ENCODE peak calls at places on chromosome 1, in ten cellular contexts. R is CD4-positive, alpha-beta memory T cell; Y is CD8-positive, alpha-beta T cell; C is right cardiac atrium; O is colonic mucosa; W is mucosa of descending colon; I is fibroblast of mammary gland; U is astrocyte of the spinal cord; A is CD8-positive, alpha-beta memory T cell; E is cardiac muscle cell. J is an unnamed sample.

GRCh38 chr1:245765241-245766000 is 610.6 kb downstream of the KIF26B start:
- DNase-seq in I (peak; percentile 67), E (no peak), C (no peak), R (no peak), U (peak; percentile 80), Y (no peak), A (no peak), O (no peak), W (no peak), J (peak; percentile 61)

GRCh38 chr1:29237906-29238600 is 1.7 kb downstream of the PTPRU start:
- DNase-seq in O (peak; percentile 39), R (peak; percentile 14), Y (no peak), U (peak; percentile 31), I (no peak), A (no peak), C (peak; percentile 85), E (peak; percentile 54), W (peak; percentile 55), J (no peak)

GRCh38 chr1:20411196-20411980 is 74.6 kb downstream of the CAMK2N1 start:
- DNase-seq in W (no peak), Y (no peak), A (no peak), O (no peak), E (no peak), I (peak; percentile 99), C (no peak), R (no peak), U (peak; percentile 94), J (peak; percentile 89)

GRCh38 chr1:1847061-1847460 is 43.8 kb downstream of the GNB1 start:
- DNase-seq in Y (no peak), R (no peak), I (no peak), A (no peak), E (peak; percentile 56), C (no peak), U (no peak), O (peak; percentile 44), W (no peak), J (no peak)

GRCh38 chr1:231334079-231334666 is 3.5 kb downstream of the EXOC8 start:
- DNase-seq in R (no peak), O (no peak), I (no peak), U (no peak), E (no peak), W (no peak), Y (no peak), C (no peak), A (no peak), J (no peak)

GRCh38 chr1:119971710-119972570 is 75.6 kb upstream of the ADAM30 start:
- DNase-seq in C (no peak), E (no peak), Y (no peak), U (no peak), A (no peak), O (no peak), R (no peak), W (no peak), I (no peak), J (no peak)

GRCh38 chr1:37767488-37767887 is 2.6 kb upstream of the EPHA10 start:
- DNase-seq in W (no peak), C (no peak), A (no peak), E (no peak), I (no peak), U (no peak), O (no peak), R (no peak), Y (no peak), J (no peak)

GRCh38 chr1:228295201-228295600 is 87.4 kb downstream of the OBSCN start:
- DNase-seq in U (no peak), E (no peak), I (no peak), Y (no peak), R (no peak), A (no peak), C (no peak), O (no peak), W (peak; percentile 11), J (no peak)

GRCh38 chr1:8370046-8370881 is 52.4 kb downstream of the SLC45A1 start:
- DNase-seq in Y (no peak), E (no peak), A (no peak), U (peak; percentile 56), R (no peak), W (no peak), C (no peak), I (no peak), O (no peak), J (no peak)

GRCh38 chr1:14947421-14947820 is 206.1 kb upstream of the TMEM51 start:
- DNase-seq in W (no peak), C (no peak), I (no peak), U (peak; percentile 26), Y (no peak), R (no peak), O (no peak), A (no peak), E (no peak), J (no peak)

GRCh38 chr1:224245188-224245587 is 62.1 kb downstream of the DEGS1 start:
- DNase-seq in W (peak; percentile 60), Y (peak; percentile 5), A (peak; percentile 10), O (peak; percentile 43), C (peak; percentile 87), E (no peak), R (peak; percentile 45), I (peak; percentile 17), U (peak; percentile 24), J (no peak)

GRCh38 chr1:153293847-153294246 is 18.9 kb downstream of the PGLYRP3 start:
- DNase-seq in R (peak; percentile 6), C (peak; percentile 19), O (no peak), W (no peak), A (no peak), I (no peak), Y (no peak), U (no peak), E (no peak), J (no peak)
- H3K4me3 ChIP-seq in R (no peak overlapping the region), C (no peak overlapping the region), O (no peak overlapping the region), W (no peak overlapping the region), A (no peak overlapping the region), I (no peak overlapping the region), Y (no peak overlapping the region), U (no peak overlapping the region), E (no peak overlapping the region), J (no peak overlapping the region)

GRCh38 chr1:161013104-161013590 is 7.8 kb downstream of the F11R start:
- DNase-seq in E (no peak), O (no peak), W (no peak), C (no peak), I (no peak), U (no peak), Y (no peak), R (no peak), A (no peak), J (no peak)
- H3K4me3 ChIP-seq in E (no peak overlapping the region), O (peak overlapping the region; percentile 12), W (no peak overlapping the region), C (no peak overlapping the region), I (no peak overlapping the region), U (no peak overlapping the region), Y (peak overlapping the region; percentile 51), R (peak overlapping the region; percentile 53), A (peak overlapping the region; percentile 65), J (no peak overlapping the region)

GRCh38 chr1:182587087-182587486 is 2.0 kb downstream of the RNASEL start:
- DNase-seq in E (no peak), O (no peak), A (no peak), C (no peak), Y (no peak), I (no peak), U (no peak), R (no peak), W (no peak), J (no peak)

GRCh38 chr1:182588460-182589396 is at the start of gene RNASEL:
- DNase-seq in R (peak; percentile 71), E (peak; percentile 49), U (peak; percentile 75), W (peak; percentile 87), C (peak; percentile 87), I (peak; percentile 81), A (peak; percentile 64), O (peak; percentile 87), Y (peak; percentile 48), J (no peak)

GRCh38 chr1:182586380-182586779 is 2.7 kb downstream of the RNASEL start:
- DNase-seq in O (peak; percentile 16), R (no peak), A (no peak), E (no peak), C (no peak), Y (no peak), W (no peak), I (no peak), U (no peak), J (no peak)

GRCh38 chr1:182587666-182588438 is 1.2 kb downstream of the RNASEL start:
- DNase-seq in A (no peak), E (no peak), O (peak; percentile 9), W (no peak), R (no peak), Y (no peak), U (no peak), C (no peak), I (no peak), J (no peak)

DNA sequence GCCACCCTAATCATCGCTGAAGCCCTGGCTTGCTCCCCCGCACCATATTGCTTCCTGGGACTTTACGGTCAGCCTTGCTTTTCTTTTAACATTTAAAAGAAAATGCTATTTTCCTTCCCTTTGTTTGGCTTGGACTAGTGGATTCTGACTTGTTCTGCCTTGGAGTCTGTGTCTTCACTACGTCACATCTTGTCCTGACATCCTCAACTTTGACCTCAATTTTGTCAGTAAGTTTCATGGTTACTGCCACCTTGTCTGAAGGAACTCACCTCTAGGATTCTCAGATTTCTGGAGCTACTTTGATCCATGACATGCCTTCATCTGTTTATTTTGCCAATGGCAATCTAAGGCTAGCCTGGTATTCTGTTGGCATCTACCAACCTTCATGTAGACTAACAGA is 4.3 kb downstream of the RNASEL start:
- DNase-seq in Y (no peak), E (no peak), R (no peak), O (peak; percentile 0), A (no peak), U (no peak), C (no peak), I (no peak), W (no peak), J (no peak)
- H3K4me3 ChIP-seq in Y (no peak overlapping the region), E (no peak overlapping the region), R (no peak overlapping the region), O (no peak overlapping the region), A (peak overlapping the region; percentile 26), U (no peak overlapping the region), C (no peak overlapping the region), I (no peak overlapping the region), W (no peak overlapping the region), J (no peak overlapping the region)

GRCh38 chr1:147591993-147592392 is 50.7 kb downstream of the BCL9 start:
- DNase-seq in U (no peak), E (no peak), R (no peak), I (no peak), W (no peak), O (no peak), C (no peak), A (no peak), Y (no peak), J (no peak)

GRCh38 chr1:147581459-147581858 is 40.2 kb downstream of the BCL9 start:
- DNase-seq in C (no peak), Y (no peak), A (no peak), W (no peak), R (no peak), O (no peak), E (peak; percentile 18), I (no peak), U (no peak), J (no peak)

GRCh38 chr1:147591246-147591891 is 50.1 kb downstream of the BCL9 start:
- DNase-seq in U (no peak), O (no peak), R (no peak), A (no peak), E (no peak), W (no peak), I (no peak), Y (no peak), C (no peak), J (no peak)

GRCh38 chr1:147585640-147586383 is 44.5 kb downstream of the BCL9 start:
- DNase-seq in W (no peak), Y (no peak), U (no peak), C (no peak), I (no peak), A (no peak), R (no peak), E (no peak), O (no peak), J (no peak)

GRCh38 chr1:147586412-147586811 is 45.1 kb downstream of the BCL9 start:
- DNase-seq in E (peak; percentile 25), Y (no peak), I (no peak), W (no peak), R (no peak), C (peak; percentile 39), U (no peak), A (no peak), O (no peak), J (no peak)
- H3K4me3 ChIP-seq in E (no peak overlapping the region), Y (no peak overlapping the region), I (no peak overlapping the region), W (no peak overlapping the region), R (no peak overlapping the region), C (no peak overlapping the region), U (no peak overlapping the region), A (no peak overlapping the region), O (no peak overlapping the region), J (no peak overlapping the region)